ENCODE peak calls at places on chromosomes 3 and 15, in five cellular contexts. One of them, this sample, is unnamed.

GRCh38 chr15:47715856-47716445 is 1.4 kb upstream of the SEMA6D start:
- DNase-seq in colonic mucosa: peak; percentile 28
- DNase-seq in PC-3: no peak
- DNase-seq in heart left ventricle: peak; percentile 35
- DNase-seq in testis: peak; percentile 33
- DNase-seq in this sample: no peak

GRCh38 chr3:64462203-64463120 is 225.3 kb downstream of the ADAMTS9 start:
- DNase-seq in colonic mucosa: no peak
- DNase-seq in PC-3: no peak
- DNase-seq in heart left ventricle: no peak
- DNase-seq in testis: no peak
- DNase-seq in this sample: no peak

GRCh38 chr3:179865876-179866505 is 170.7 kb downstream of the PEX5L start:
- DNase-seq in colonic mucosa: no peak
- DNase-seq in PC-3: no peak
- DNase-seq in heart left ventricle: no peak
- DNase-seq in testis: no peak
- DNase-seq in this sample: no peak

GRCh38 chr3:98695816-98696215 is 67.3 kb upstream of the ST3GAL6 start:
- DNase-seq in colonic mucosa: no peak
- DNase-seq in PC-3: peak; percentile 79
- DNase-seq in heart left ventricle: no peak
- DNase-seq in testis: no peak
- DNase-seq in this sample: no peak

GRCh38 chr15:56049577-56049976 is 56.2 kb upstream of the NEDD4 start:
- DNase-seq in colonic mucosa: no peak
- DNase-seq in PC-3: no peak
- DNase-seq in heart left ventricle: no peak
- DNase-seq in testis: no peak
- DNase-seq in this sample: no peak

GRCh38 chr3:37620071-37620635 is 241.5 kb upstream of the CTDSPL start:
- DNase-seq in colonic mucosa: no peak
- DNase-seq in PC-3: peak; percentile 6
- DNase-seq in heart left ventricle: no peak
- DNase-seq in testis: no peak
- DNase-seq in this sample: no peak

GRCh38 chr3:14549256-14549931 is 9.3 kb upstream of the GRIP2 start:
- DNase-seq in colonic mucosa: no peak
- DNase-seq in PC-3: peak; percentile 45
- DNase-seq in heart left ventricle: no peak
- DNase-seq in testis: no peak
- DNase-seq in this sample: peak; percentile 9

GRCh38 chr3:106746286-106746685 is 631.0 kb upstream of the CCDC54 start:
- DNase-seq in colonic mucosa: no peak
- DNase-seq in PC-3: no peak
- DNase-seq in heart left ventricle: no peak
- DNase-seq in testis: no peak
- DNase-seq in this sample: no peak

GRCh38 chr3:17137321-17137826 is 252.6 kb downstream of the PLCL2 start:
- DNase-seq in colonic mucosa: no peak
- DNase-seq in PC-3: no peak
- DNase-seq in heart left ventricle: no peak
- DNase-seq in testis: no peak
- DNase-seq in this sample: no peak

GRCh38 chr3:141360888-141361598 is 7.3 kb upstream of the ZBTB38 start:
- DNase-seq in colonic mucosa: peak; percentile 42
- DNase-seq in PC-3: peak; percentile 78
- DNase-seq in heart left ventricle: peak; percentile 23
- DNase-seq in testis: no peak
- DNase-seq in this sample: peak; percentile 57

GRCh38 chr15:55257933-55258332 is 31.7 kb downstream of the RAB27A start:
- DNase-seq in colonic mucosa: no peak
- DNase-seq in PC-3: no peak
- DNase-seq in heart left ventricle: no peak
- DNase-seq in testis: no peak
- DNase-seq in this sample: no peak

GRCh38 chr15:63729115-63729884 is 104.4 kb downstream of the HERC1 start:
- DNase-seq in colonic mucosa: peak; percentile 49
- DNase-seq in PC-3: peak; percentile 25
- DNase-seq in heart left ventricle: no peak
- DNase-seq in testis: no peak
- DNase-seq in this sample: no peak

GRCh38 chr15:91890614-91891013 is 37.1 kb downstream of the SLCO3A1 start:
- DNase-seq in colonic mucosa: no peak
- DNase-seq in PC-3: peak; percentile 77
- DNase-seq in heart left ventricle: no peak
- DNase-seq in testis: no peak
- DNase-seq in this sample: peak; percentile 95

GRCh38 chr3:50671331-50671730 is 3.4 kb upstream of the DOCK3 start:
- DNase-seq in colonic mucosa: no peak
- DNase-seq in PC-3: peak; percentile 89
- DNase-seq in heart left ventricle: no peak
- DNase-seq in testis: no peak
- DNase-seq in this sample: peak; percentile 25

GRCh38 chr15:31300208-31300661 is 26.4 kb upstream of the KLF13 start:
- DNase-seq in colonic mucosa: no peak
- DNase-seq in PC-3: no peak
- DNase-seq in heart left ventricle: no peak
- DNase-seq in testis: peak; percentile 62
- DNase-seq in this sample: no peak

GRCh38 chr3:49092948-49093852 is 671 bp downstream of the QRICH1 start:
- DNase-seq in colonic mucosa: peak; percentile 81
- DNase-seq in PC-3: peak; percentile 71
- DNase-seq in heart left ventricle: peak; percentile 80
- DNase-seq in testis: peak; percentile 93
- DNase-seq in this sample: peak; percentile 33
- H3K27ac ChIP-seq in colonic mucosa: peak overlapping the region; percentile 96
- H3K27ac ChIP-seq in PC-3: peak overlapping the region; percentile 80
- H3K27ac ChIP-seq in heart left ventricle: peak overlapping the region; percentile 93
- H3K27ac ChIP-seq in testis: peak overlapping the region; percentile 98
- H3K27ac ChIP-seq in this sample: peak overlapping the region; percentile 99

GRCh38 chr3:21158801-21159564 is 592.0 kb downstream of the ZNF385D start:
- DNase-seq in colonic mucosa: no peak
- DNase-seq in PC-3: peak; percentile 8
- DNase-seq in heart left ventricle: no peak
- DNase-seq in testis: no peak
- DNase-seq in this sample: no peak

GRCh38 chr3:21154911-21155310 is 596.1 kb downstream of the ZNF385D start:
- DNase-seq in colonic mucosa: no peak
- DNase-seq in PC-3: no peak
- DNase-seq in heart left ventricle: no peak
- DNase-seq in testis: no peak
- DNase-seq in this sample: no peak

GRCh38 chr3:21163961-21164360 is 587.0 kb downstream of the ZNF385D start:
- DNase-seq in colonic mucosa: no peak
- DNase-seq in PC-3: no peak
- DNase-seq in heart left ventricle: no peak
- DNase-seq in testis: no peak
- DNase-seq in this sample: no peak

DNA sequence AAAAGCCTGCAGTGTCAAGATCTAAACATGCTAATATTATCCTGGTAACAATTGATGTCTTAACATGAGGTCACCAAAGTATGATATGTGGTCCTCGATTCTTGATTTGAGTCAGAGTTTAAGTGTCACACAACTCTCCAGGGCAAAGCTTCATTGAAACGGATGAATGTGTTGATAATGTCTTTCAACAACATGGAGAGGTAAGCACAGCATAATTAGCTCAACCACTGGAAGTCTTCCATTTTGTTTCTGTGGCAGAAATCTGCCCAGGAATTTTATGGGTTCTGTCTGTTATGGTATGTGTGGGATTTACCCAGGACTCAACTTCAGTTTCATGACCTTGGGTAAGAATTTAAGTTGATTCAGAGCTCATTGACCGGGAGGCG is 591.5 kb downstream of the ZNF385D start:
- DNase-seq in colonic mucosa: no peak
- DNase-seq in PC-3: no peak
- DNase-seq in heart left ventricle: no peak
- DNase-seq in testis: no peak
- DNase-seq in this sample: no peak
- H3K27ac ChIP-seq in colonic mucosa: no peak overlapping the region
- H3K27ac ChIP-seq in PC-3: no peak overlapping the region
- H3K27ac ChIP-seq in heart left ventricle: no peak overlapping the region
- H3K27ac ChIP-seq in testis: no peak overlapping the region
- H3K27ac ChIP-seq in this sample: no peak overlapping the region

GRCh38 chr3:185187391-185187790 is 34.5 kb upstream of the C3orf70 start:
- DNase-seq in colonic mucosa: peak; percentile 12
- DNase-seq in PC-3: no peak
- DNase-seq in heart left ventricle: no peak
- DNase-seq in testis: no peak
- DNase-seq in this sample: no peak
- H3K27ac ChIP-seq in colonic mucosa: no peak overlapping the region
- H3K27ac ChIP-seq in PC-3: no peak overlapping the region
- H3K27ac ChIP-seq in heart left ventricle: no peak overlapping the region
- H3K27ac ChIP-seq in testis: no peak overlapping the region
- H3K27ac ChIP-seq in this sample: no peak overlapping the region

GRCh38 chr3:58965870-58966269 is 84.0 kb downstream of the CFAP20DC start:
- DNase-seq in colonic mucosa: no peak
- DNase-seq in PC-3: no peak
- DNase-seq in heart left ventricle: no peak
- DNase-seq in testis: no peak
- DNase-seq in this sample: no peak

GRCh38 chr3:58962040-58962651 is 87.7 kb downstream of the CFAP20DC start:
- DNase-seq in colonic mucosa: no peak
- DNase-seq in PC-3: peak; percentile 3
- DNase-seq in heart left ventricle: no peak
- DNase-seq in testis: no peak
- DNase-seq in this sample: no peak

GRCh38 chr3:58962816-58963215 is 87.0 kb downstream of the CFAP20DC start:
- DNase-seq in colonic mucosa: no peak
- DNase-seq in PC-3: no peak
- DNase-seq in heart left ventricle: no peak
- DNase-seq in testis: no peak
- DNase-seq in this sample: no peak

GRCh38 chr3:58963928-58964497 is 85.8 kb downstream of the CFAP20DC start:
- DNase-seq in colonic mucosa: no peak
- DNase-seq in PC-3: no peak
- DNase-seq in heart left ventricle: no peak
- DNase-seq in testis: no peak
- DNase-seq in this sample: no peak
- H3K27ac ChIP-seq in colonic mucosa: no peak overlapping the region
- H3K27ac ChIP-seq in PC-3: no peak overlapping the region
- H3K27ac ChIP-seq in heart left ventricle: no peak overlapping the region
- H3K27ac ChIP-seq in testis: no peak overlapping the region
- H3K27ac ChIP-seq in this sample: no peak overlapping the region

GRCh38 chr15:41284425-41285177 is 47.8 kb downstream of the OIP5 start:
- DNase-seq in colonic mucosa: peak; percentile 51
- DNase-seq in PC-3: peak; percentile 36
- DNase-seq in heart left ventricle: peak; percentile 21
- DNase-seq in testis: peak; percentile 57
- DNase-seq in this sample: peak; percentile 34
- H3K27ac ChIP-seq in colonic mucosa: peak overlapping the region; percentile 84
- H3K27ac ChIP-seq in PC-3: peak overlapping the region; percentile 47
- H3K27ac ChIP-seq in heart left ventricle: peak overlapping the region; percentile 93
- H3K27ac ChIP-seq in testis: peak overlapping the region; percentile 96
- H3K27ac ChIP-seq in this sample: peak overlapping the region; percentile 91

GRCh38 chr3:54917172-54917571 is 10.7 kb downstream of the LRTM1 start:
- DNase-seq in colonic mucosa: no peak
- DNase-seq in PC-3: no peak
- DNase-seq in heart left ventricle: no peak
- DNase-seq in testis: no peak
- DNase-seq in this sample: no peak
- H3K27ac ChIP-seq in colonic mucosa: no peak overlapping the region
- H3K27ac ChIP-seq in PC-3: no peak overlapping the region
- H3K27ac ChIP-seq in heart left ventricle: no peak overlapping the region
- H3K27ac ChIP-seq in testis: no peak overlapping the region
- H3K27ac ChIP-seq in this sample: no peak overlapping the region

DNA sequence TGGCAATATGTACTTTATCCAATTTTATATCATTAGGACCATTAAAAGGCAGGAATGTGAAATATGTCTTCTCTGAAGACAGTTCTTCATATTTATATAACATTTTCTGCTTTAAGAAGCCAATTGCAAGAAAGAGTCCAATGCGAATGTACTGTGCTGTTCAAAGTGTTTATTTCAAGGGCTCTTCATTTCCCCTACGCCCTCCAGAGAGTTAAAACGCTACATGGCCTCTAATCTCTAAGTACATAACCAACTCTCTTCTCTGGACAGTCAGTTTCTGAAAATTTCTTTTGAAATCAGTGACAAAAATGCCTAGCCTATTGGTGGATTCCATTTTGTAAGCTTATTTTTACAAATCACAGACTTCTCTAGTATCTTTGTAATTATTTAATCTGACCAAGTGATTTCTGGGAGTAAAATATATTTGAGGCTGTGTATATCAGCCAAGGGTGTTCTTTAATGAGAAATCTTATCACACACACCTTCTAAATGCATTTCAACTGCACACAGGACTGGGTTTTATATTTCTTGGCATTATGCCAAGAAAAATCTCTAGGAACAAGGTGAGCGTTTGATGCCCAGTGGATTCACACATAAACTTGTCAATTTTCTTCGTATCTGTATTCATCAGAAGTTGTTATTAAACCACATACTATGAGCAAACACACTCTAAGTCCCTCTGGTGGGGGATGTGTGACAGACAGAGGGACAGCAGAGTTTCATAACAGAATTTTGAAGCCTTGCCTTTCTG is 51.3 kb downstream of the KCNAB1 start:
- DNase-seq in colonic mucosa: no peak
- DNase-seq in PC-3: no peak
- DNase-seq in heart left ventricle: no peak
- DNase-seq in testis: no peak
- DNase-seq in this sample: no peak
- H3K27ac ChIP-seq in colonic mucosa: no peak overlapping the region
- H3K27ac ChIP-seq in PC-3: no peak overlapping the region
- H3K27ac ChIP-seq in heart left ventricle: no peak overlapping the region
- H3K27ac ChIP-seq in testis: no peak overlapping the region
- H3K27ac ChIP-seq in this sample: no peak overlapping the region

This sample was measured in RWPE1.